ENCODE peak calls at places on chromosomes 3 and 15, in eight cellular contexts. One of them, this sample, is unnamed.

GRCh38 chr3:71510485-71510884 is 73.0 kb downstream of the FOXP1 start:
- DNase-seq in activated CD4-positive, alpha-beta memory T cell treated with anti-CD3 and anti-CD28 coated beads, Interleukin-2, amount 10 ng/mL, durations not matched to agents 7 days and 5 days: no peak
- DNase-seq in putamen: no peak
- DNase-seq in memory B cell: no peak
- DNase-seq in BE2C: no peak
- DNase-seq in AG09319: no peak
- DNase-seq in AG08395: peak; percentile 35
- DNase-seq in NCI-H2029: peak; percentile 52
- DNase-seq in this sample: no peak

GRCh38 chr3:108447096-108447847 is 63.1 kb downstream of the MYH15 start:
- DNase-seq in activated CD4-positive, alpha-beta memory T cell treated with anti-CD3 and anti-CD28 coated beads, Interleukin-2, amount 10 ng/mL, durations not matched to agents 7 days and 5 days: no peak
- DNase-seq in putamen: no peak
- DNase-seq in memory B cell: no peak
- DNase-seq in BE2C: no peak
- DNase-seq in AG09319: no peak
- DNase-seq in AG08395: no peak
- DNase-seq in NCI-H2029: no peak
- DNase-seq in this sample: no peak

GRCh38 chr3:50121416-50122032 is 32.8 kb downstream of the RBM5 start:
- DNase-seq in activated CD4-positive, alpha-beta memory T cell treated with anti-CD3 and anti-CD28 coated beads, Interleukin-2, amount 10 ng/mL, durations not matched to agents 7 days and 5 days: peak; percentile 71
- DNase-seq in putamen: peak; percentile 41
- DNase-seq in memory B cell: peak; percentile 73
- DNase-seq in BE2C: peak; percentile 74
- DNase-seq in AG09319: peak; percentile 55
- DNase-seq in AG08395: peak; percentile 93
- DNase-seq in NCI-H2029: peak; percentile 46
- DNase-seq in this sample: peak; percentile 88

GRCh38 chr3:38738630-38739395 is 77.2 kb downstream of the SCN10A start:
- DNase-seq in activated CD4-positive, alpha-beta memory T cell treated with anti-CD3 and anti-CD28 coated beads, Interleukin-2, amount 10 ng/mL, durations not matched to agents 7 days and 5 days: peak; percentile 42
- DNase-seq in putamen: no peak
- DNase-seq in memory B cell: no peak
- DNase-seq in BE2C: peak; percentile 54
- DNase-seq in AG09319: no peak
- DNase-seq in AG08395: peak; percentile 32
- DNase-seq in NCI-H2029: peak; percentile 9
- DNase-seq in this sample: no peak

GRCh38 chr15:84586641-84587160 is 14.1 kb upstream of the ZSCAN2 start:
- DNase-seq in activated CD4-positive, alpha-beta memory T cell treated with anti-CD3 and anti-CD28 coated beads, Interleukin-2, amount 10 ng/mL, durations not matched to agents 7 days and 5 days: no peak
- DNase-seq in putamen: no peak
- DNase-seq in memory B cell: no peak
- DNase-seq in BE2C: no peak
- DNase-seq in AG09319: no peak
- DNase-seq in AG08395: no peak
- DNase-seq in NCI-H2029: no peak
- DNase-seq in this sample: no peak

GRCh38 chr3:184110316-184110725 is 13.5 kb downstream of the HTR3E start:
- DNase-seq in activated CD4-positive, alpha-beta memory T cell treated with anti-CD3 and anti-CD28 coated beads, Interleukin-2, amount 10 ng/mL, durations not matched to agents 7 days and 5 days: no peak
- DNase-seq in putamen: no peak
- DNase-seq in memory B cell: no peak
- DNase-seq in BE2C: no peak
- DNase-seq in AG09319: no peak
- DNase-seq in AG08395: no peak
- DNase-seq in NCI-H2029: no peak
- DNase-seq in this sample: no peak

GRCh38 chr3:41237907-41238306 is 38.6 kb downstream of the CTNNB1 start:
- DNase-seq in activated CD4-positive, alpha-beta memory T cell treated with anti-CD3 and anti-CD28 coated beads, Interleukin-2, amount 10 ng/mL, durations not matched to agents 7 days and 5 days: no peak
- DNase-seq in putamen: no peak
- DNase-seq in memory B cell: no peak
- DNase-seq in BE2C: no peak
- DNase-seq in AG09319: no peak
- DNase-seq in AG08395: no peak
- DNase-seq in NCI-H2029: no peak
- DNase-seq in this sample: no peak

GRCh38 chr3:88151358-88151757 is 1.6 kb downstream of the C3orf38 start:
- DNase-seq in activated CD4-positive, alpha-beta memory T cell treated with anti-CD3 and anti-CD28 coated beads, Interleukin-2, amount 10 ng/mL, durations not matched to agents 7 days and 5 days: no peak
- DNase-seq in putamen: no peak
- DNase-seq in memory B cell: no peak
- DNase-seq in BE2C: no peak
- DNase-seq in AG09319: no peak
- DNase-seq in AG08395: no peak
- DNase-seq in NCI-H2029: no peak
- DNase-seq in this sample: no peak

GRCh38 chr3:197516517-197516889 is 39.3 kb downstream of the BDH1 start:
- DNase-seq in activated CD4-positive, alpha-beta memory T cell treated with anti-CD3 and anti-CD28 coated beads, Interleukin-2, amount 10 ng/mL, durations not matched to agents 7 days and 5 days: no peak
- DNase-seq in putamen: no peak
- DNase-seq in memory B cell: no peak
- DNase-seq in BE2C: no peak
- DNase-seq in AG09319: peak; percentile 23
- DNase-seq in AG08395: peak; percentile 74
- DNase-seq in NCI-H2029: no peak
- DNase-seq in this sample: no peak

GRCh38 chr3:129736070-129736469 is 129.6 kb upstream of the PLXND1 start:
- DNase-seq in activated CD4-positive, alpha-beta memory T cell treated with anti-CD3 and anti-CD28 coated beads, Interleukin-2, amount 10 ng/mL, durations not matched to agents 7 days and 5 days: no peak
- DNase-seq in putamen: no peak
- DNase-seq in memory B cell: no peak
- DNase-seq in BE2C: no peak
- DNase-seq in AG09319: no peak
- DNase-seq in AG08395: no peak
- DNase-seq in NCI-H2029: no peak
- DNase-seq in this sample: no peak

GRCh38 chr3:148162132-148162531 is 535.6 kb upstream of the AGTR1 start:
- DNase-seq in activated CD4-positive, alpha-beta memory T cell treated with anti-CD3 and anti-CD28 coated beads, Interleukin-2, amount 10 ng/mL, durations not matched to agents 7 days and 5 days: no peak
- DNase-seq in putamen: no peak
- DNase-seq in memory B cell: no peak
- DNase-seq in BE2C: no peak
- DNase-seq in AG09319: no peak
- DNase-seq in AG08395: no peak
- DNase-seq in NCI-H2029: no peak
- DNase-seq in this sample: no peak

GRCh38 chr15:88645171-88646087 is 6.6 kb downstream of the ISG20 start:
- DNase-seq in activated CD4-positive, alpha-beta memory T cell treated with anti-CD3 and anti-CD28 coated beads, Interleukin-2, amount 10 ng/mL, durations not matched to agents 7 days and 5 days: no peak
- DNase-seq in putamen: no peak
- DNase-seq in memory B cell: no peak
- DNase-seq in BE2C: no peak
- DNase-seq in AG09319: no peak
- DNase-seq in AG08395: no peak
- DNase-seq in NCI-H2029: no peak
- DNase-seq in this sample: no peak

GRCh38 chr3:119227064-119227850 is 13.4 kb downstream of the B4GALT4 start:
- DNase-seq in activated CD4-positive, alpha-beta memory T cell treated with anti-CD3 and anti-CD28 coated beads, Interleukin-2, amount 10 ng/mL, durations not matched to agents 7 days and 5 days: no peak
- DNase-seq in putamen: no peak
- DNase-seq in memory B cell: no peak
- DNase-seq in BE2C: no peak
- DNase-seq in AG09319: no peak
- DNase-seq in AG08395: no peak
- DNase-seq in NCI-H2029: peak; percentile 58
- DNase-seq in this sample: no peak

GRCh38 chr3:151837057-151837456 is 23.1 kb downstream of the AADAC start:
- DNase-seq in activated CD4-positive, alpha-beta memory T cell treated with anti-CD3 and anti-CD28 coated beads, Interleukin-2, amount 10 ng/mL, durations not matched to agents 7 days and 5 days: no peak
- DNase-seq in putamen: no peak
- DNase-seq in memory B cell: no peak
- DNase-seq in BE2C: peak; percentile 12
- DNase-seq in AG09319: no peak
- DNase-seq in AG08395: peak; percentile 55
- DNase-seq in NCI-H2029: no peak
- DNase-seq in this sample: no peak

GRCh38 chr15:79378394-79379158 is 53.6 kb upstream of the MINAR1 start:
- DNase-seq in activated CD4-positive, alpha-beta memory T cell treated with anti-CD3 and anti-CD28 coated beads, Interleukin-2, amount 10 ng/mL, durations not matched to agents 7 days and 5 days: no peak
- DNase-seq in putamen: no peak
- DNase-seq in memory B cell: no peak
- DNase-seq in BE2C: no peak
- DNase-seq in AG09319: no peak
- DNase-seq in AG08395: no peak
- DNase-seq in NCI-H2029: no peak
- DNase-seq in this sample: no peak

GRCh38 chr3:46998121-46998851 is 18.8 kb downstream of the NBEAL2 start:
- DNase-seq in activated CD4-positive, alpha-beta memory T cell treated with anti-CD3 and anti-CD28 coated beads, Interleukin-2, amount 10 ng/mL, durations not matched to agents 7 days and 5 days: peak; percentile 72
- DNase-seq in putamen: no peak
- DNase-seq in memory B cell: peak; percentile 76
- DNase-seq in BE2C: peak; percentile 79
- DNase-seq in AG09319: no peak
- DNase-seq in AG08395: peak; percentile 35
- DNase-seq in NCI-H2029: no peak
- DNase-seq in this sample: peak; percentile 77

GRCh38 chr3:68049781-68050180 is 395.4 kb upstream of the SUCLG2 start:
- DNase-seq in activated CD4-positive, alpha-beta memory T cell treated with anti-CD3 and anti-CD28 coated beads, Interleukin-2, amount 10 ng/mL, durations not matched to agents 7 days and 5 days: no peak
- DNase-seq in putamen: no peak
- DNase-seq in memory B cell: no peak
- DNase-seq in BE2C: no peak
- DNase-seq in AG09319: no peak
- DNase-seq in AG08395: no peak
- DNase-seq in NCI-H2029: no peak
- DNase-seq in this sample: no peak

GRCh38 chr3:169891886-169892285 is 19.5 kb upstream of the SAMD7 start:
- DNase-seq in activated CD4-positive, alpha-beta memory T cell treated with anti-CD3 and anti-CD28 coated beads, Interleukin-2, amount 10 ng/mL, durations not matched to agents 7 days and 5 days: no peak
- DNase-seq in putamen: no peak
- DNase-seq in memory B cell: no peak
- DNase-seq in BE2C: no peak
- DNase-seq in AG09319: no peak
- DNase-seq in AG08395: no peak
- DNase-seq in NCI-H2029: no peak
- DNase-seq in this sample: no peak

GRCh38 chr15:39051931-39052705 is 487.5 kb upstream of the RASGRP1 start:
- DNase-seq in activated CD4-positive, alpha-beta memory T cell treated with anti-CD3 and anti-CD28 coated beads, Interleukin-2, amount 10 ng/mL, durations not matched to agents 7 days and 5 days: no peak
- DNase-seq in putamen: no peak
- DNase-seq in memory B cell: no peak
- DNase-seq in BE2C: no peak
- DNase-seq in AG09319: no peak
- DNase-seq in AG08395: no peak
- DNase-seq in NCI-H2029: no peak
- DNase-seq in this sample: no peak

GRCh38 chr15:90638241-90638691 is 78.9 kb upstream of the BLM start:
- DNase-seq in activated CD4-positive, alpha-beta memory T cell treated with anti-CD3 and anti-CD28 coated beads, Interleukin-2, amount 10 ng/mL, durations not matched to agents 7 days and 5 days: no peak
- DNase-seq in putamen: no peak
- DNase-seq in memory B cell: no peak
- DNase-seq in BE2C: no peak
- DNase-seq in AG09319: no peak
- DNase-seq in AG08395: no peak
- DNase-seq in NCI-H2029: no peak
- DNase-seq in this sample: no peak

GRCh38 chr3:25291524-25291923 is 136.5 kb upstream of the RARB start:
- DNase-seq in activated CD4-positive, alpha-beta memory T cell treated with anti-CD3 and anti-CD28 coated beads, Interleukin-2, amount 10 ng/mL, durations not matched to agents 7 days and 5 days: no peak
- DNase-seq in putamen: no peak
- DNase-seq in memory B cell: no peak
- DNase-seq in BE2C: no peak
- DNase-seq in AG09319: no peak
- DNase-seq in AG08395: no peak
- DNase-seq in NCI-H2029: no peak
- DNase-seq in this sample: no peak

GRCh38 chr3:37453393-37454391 is 279.3 kb upstream of the LRRFIP2 start:
- DNase-seq in activated CD4-positive, alpha-beta memory T cell treated with anti-CD3 and anti-CD28 coated beads, Interleukin-2, amount 10 ng/mL, durations not matched to agents 7 days and 5 days: no peak
- DNase-seq in putamen: peak; percentile 31
- DNase-seq in memory B cell: no peak
- DNase-seq in BE2C: peak; percentile 70
- DNase-seq in AG09319: no peak
- DNase-seq in AG08395: peak; percentile 32
- DNase-seq in NCI-H2029: no peak
- DNase-seq in this sample: peak; percentile 78

GRCh38 chr3:131553495-131554247 is 50.9 kb upstream of the MRPL3 start:
- DNase-seq in activated CD4-positive, alpha-beta memory T cell treated with anti-CD3 and anti-CD28 coated beads, Interleukin-2, amount 10 ng/mL, durations not matched to agents 7 days and 5 days: no peak
- DNase-seq in putamen: no peak
- DNase-seq in memory B cell: no peak
- DNase-seq in BE2C: no peak
- DNase-seq in AG09319: no peak
- DNase-seq in AG08395: no peak
- DNase-seq in NCI-H2029: no peak
- DNase-seq in this sample: no peak

GRCh38 chr3:72448858-72449257 is 399.4 kb downstream of the SHQ1 start:
- DNase-seq in activated CD4-positive, alpha-beta memory T cell treated with anti-CD3 and anti-CD28 coated beads, Interleukin-2, amount 10 ng/mL, durations not matched to agents 7 days and 5 days: no peak
- DNase-seq in putamen: no peak
- DNase-seq in memory B cell: no peak
- DNase-seq in BE2C: no peak
- DNase-seq in AG09319: no peak
- DNase-seq in AG08395: no peak
- DNase-seq in NCI-H2029: no peak
- DNase-seq in this sample: no peak

GRCh38 chr3:124178531-124178930 is 186.6 kb upstream of the ROPN1 start:
- DNase-seq in activated CD4-positive, alpha-beta memory T cell treated with anti-CD3 and anti-CD28 coated beads, Interleukin-2, amount 10 ng/mL, durations not matched to agents 7 days and 5 days: no peak
- DNase-seq in putamen: no peak
- DNase-seq in memory B cell: no peak
- DNase-seq in BE2C: no peak
- DNase-seq in AG09319: no peak
- DNase-seq in AG08395: no peak
- DNase-seq in NCI-H2029: no peak
- DNase-seq in this sample: no peak

GRCh38 chr3:43855674-43856299 is 165.0 kb downstream of the ABHD5 start:
- DNase-seq in activated CD4-positive, alpha-beta memory T cell treated with anti-CD3 and anti-CD28 coated beads, Interleukin-2, amount 10 ng/mL, durations not matched to agents 7 days and 5 days: peak; percentile 50
- DNase-seq in putamen: peak; percentile 51
- DNase-seq in memory B cell: peak; percentile 37
- DNase-seq in BE2C: peak; percentile 68
- DNase-seq in AG09319: no peak
- DNase-seq in AG08395: peak; percentile 70
- DNase-seq in NCI-H2029: peak; percentile 48
- DNase-seq in this sample: peak; percentile 24

GRCh38 chr3:97037294-97037943 is 223.0 kb downstream of the EPHA6 start:
- DNase-seq in activated CD4-positive, alpha-beta memory T cell treated with anti-CD3 and anti-CD28 coated beads, Interleukin-2, amount 10 ng/mL, durations not matched to agents 7 days and 5 days: no peak
- DNase-seq in putamen: no peak
- DNase-seq in memory B cell: no peak
- DNase-seq in BE2C: no peak
- DNase-seq in AG09319: no peak
- DNase-seq in AG08395: no peak
- DNase-seq in NCI-H2029: peak; percentile 60
- DNase-seq in this sample: no peak

GRCh38 chr3:53324011-53324544 is 23.3 kb downstream of the DCP1A start:
- DNase-seq in activated CD4-positive, alpha-beta memory T cell treated with anti-CD3 and anti-CD28 coated beads, Interleukin-2, amount 10 ng/mL, durations not matched to agents 7 days and 5 days: no peak
- DNase-seq in putamen: no peak
- DNase-seq in memory B cell: no peak
- DNase-seq in BE2C: peak; percentile 62
- DNase-seq in AG09319: no peak
- DNase-seq in AG08395: no peak
- DNase-seq in NCI-H2029: no peak
- DNase-seq in this sample: peak; percentile 40

GRCh38 chr3:177596822-177597271 is 399.6 kb upstream of the TBL1XR1 start:
- DNase-seq in activated CD4-positive, alpha-beta memory T cell treated with anti-CD3 and anti-CD28 coated beads, Interleukin-2, amount 10 ng/mL, durations not matched to agents 7 days and 5 days: no peak
- DNase-seq in putamen: no peak
- DNase-seq in memory B cell: no peak
- DNase-seq in BE2C: peak; percentile 66
- DNase-seq in AG09319: no peak
- DNase-seq in AG08395: peak; percentile 13
- DNase-seq in NCI-H2029: peak; percentile 37
- DNase-seq in this sample: no peak

GRCh38 chr3:147930417-147930816 is 521.3 kb downstream of the ZIC1 start:
- DNase-seq in activated CD4-positive, alpha-beta memory T cell treated with anti-CD3 and anti-CD28 coated beads, Interleukin-2, amount 10 ng/mL, durations not matched to agents 7 days and 5 days: no peak
- DNase-seq in putamen: no peak
- DNase-seq in memory B cell: no peak
- DNase-seq in BE2C: no peak
- DNase-seq in AG09319: no peak
- DNase-seq in AG08395: peak; percentile 31
- DNase-seq in NCI-H2029: no peak
- DNase-seq in this sample: no peak

GRCh38 chr3:10883478-10884234 is 67.6 kb downstream of the SLC6A11 start:
- DNase-seq in activated CD4-positive, alpha-beta memory T cell treated with anti-CD3 and anti-CD28 coated beads, Interleukin-2, amount 10 ng/mL, durations not matched to agents 7 days and 5 days: no peak
- DNase-seq in putamen: no peak
- DNase-seq in memory B cell: no peak
- DNase-seq in BE2C: peak; percentile 12
- DNase-seq in AG09319: no peak
- DNase-seq in AG08395: no peak
- DNase-seq in NCI-H2029: peak; percentile 7
- DNase-seq in this sample: no peak